ENCODE peak calls at places on chromosomes 3 and 15, in ten cellular contexts. One of them, this sample, is unnamed.

GRCh38 chr15:72534522-72534921 is 60.4 kb downstream of the ARIH1 start:
- DNase-seq in fibroblast of lung: no peak
- DNase-seq in esophagus squamous epithelium: no peak
- DNase-seq in transverse colon: no peak
- DNase-seq in NB4: no peak
- DNase-seq in ovary: no peak
- DNase-seq in heart left ventricle: no peak
- DNase-seq in dorsolateral prefrontal cortex: no peak
- DNase-seq in tibial artery: no peak
- DNase-seq in lower leg skin: no peak
- DNase-seq in this sample: no peak

GRCh38 chr15:88912500-88912921 is 668 bp downstream of the MFGE8 start:
- DNase-seq in esophagus squamous epithelium: no peak
- DNase-seq in lower leg skin: no peak
- DNase-seq in fibroblast of lung: peak
- DNase-seq in dorsolateral prefrontal cortex: no peak
- DNase-seq in ovary: peak
- DNase-seq in heart left ventricle: peak
- DNase-seq in NB4: no peak
- DNase-seq in transverse colon: no peak
- DNase-seq in tibial artery: peak
- DNase-seq in this sample: no peak

GRCh38 chr15:81111510-81112375 is 22.3 kb upstream of the CFAP161 start:
- DNase-seq in NB4: no peak
- DNase-seq in esophagus squamous epithelium: no peak
- DNase-seq in heart left ventricle: no peak
- DNase-seq in fibroblast of lung: no peak
- DNase-seq in dorsolateral prefrontal cortex: no peak
- DNase-seq in lower leg skin: no peak
- DNase-seq in ovary: no peak
- DNase-seq in transverse colon: no peak
- DNase-seq in tibial artery: no peak
- DNase-seq in this sample: no peak

GRCh38 chr3:169494982-169495381 is 168.5 kb downstream of the MECOM start:
- DNase-seq in heart left ventricle: no peak
- DNase-seq in esophagus squamous epithelium: no peak
- DNase-seq in transverse colon: no peak
- DNase-seq in tibial artery: no peak
- DNase-seq in lower leg skin: no peak
- DNase-seq in fibroblast of lung: no peak
- DNase-seq in NB4: no peak
- DNase-seq in dorsolateral prefrontal cortex: no peak
- DNase-seq in ovary: no peak
- DNase-seq in this sample: no peak

GRCh38 chr3:23239181-23240068 is 36.3 kb downstream of the UBE2E2 start:
- DNase-seq in NB4: peak
- DNase-seq in ovary: no peak
- DNase-seq in heart left ventricle: no peak
- DNase-seq in esophagus squamous epithelium: no peak
- DNase-seq in fibroblast of lung: no peak
- DNase-seq in transverse colon: no peak
- DNase-seq in tibial artery: no peak
- DNase-seq in dorsolateral prefrontal cortex: no peak
- DNase-seq in lower leg skin: no peak
- DNase-seq in this sample: no peak

GRCh38 chr3:73192036-73192738 is 130.7 kb downstream of the EBLN2 start:
- DNase-seq in NB4: no peak
- DNase-seq in tibial artery: no peak
- DNase-seq in esophagus squamous epithelium: no peak
- DNase-seq in lower leg skin: no peak
- DNase-seq in heart left ventricle: no peak
- DNase-seq in dorsolateral prefrontal cortex: no peak
- DNase-seq in ovary: no peak
- DNase-seq in fibroblast of lung: no peak
- DNase-seq in transverse colon: no peak
- DNase-seq in this sample: peak

GRCh38 chr3:53489401-53490130 is 4.8 kb upstream of the CACNA1D start:
- DNase-seq in dorsolateral prefrontal cortex: no peak
- DNase-seq in transverse colon: no peak
- DNase-seq in fibroblast of lung: no peak
- DNase-seq in lower leg skin: no peak
- DNase-seq in ovary: no peak
- DNase-seq in heart left ventricle: no peak
- DNase-seq in NB4: no peak
- DNase-seq in esophagus squamous epithelium: no peak
- DNase-seq in tibial artery: no peak
- DNase-seq in this sample: no peak

GRCh38 chr3:123533554-123534159 is 51.2 kb downstream of the HACD2 start:
- DNase-seq in tibial artery: no peak
- DNase-seq in esophagus squamous epithelium: no peak
- DNase-seq in fibroblast of lung: peak
- DNase-seq in dorsolateral prefrontal cortex: no peak
- DNase-seq in heart left ventricle: no peak
- DNase-seq in transverse colon: no peak
- DNase-seq in NB4: no peak
- DNase-seq in ovary: no peak
- DNase-seq in lower leg skin: no peak
- DNase-seq in this sample: no peak

GRCh38 chr3:94173667-94174434 is 111.0 kb downstream of the NSUN3 start:
- DNase-seq in tibial artery: no peak
- DNase-seq in heart left ventricle: no peak
- DNase-seq in lower leg skin: no peak
- DNase-seq in NB4: no peak
- DNase-seq in dorsolateral prefrontal cortex: no peak
- DNase-seq in transverse colon: no peak
- DNase-seq in esophagus squamous epithelium: no peak
- DNase-seq in ovary: no peak
- DNase-seq in fibroblast of lung: no peak
- DNase-seq in this sample: no peak

DNA sequence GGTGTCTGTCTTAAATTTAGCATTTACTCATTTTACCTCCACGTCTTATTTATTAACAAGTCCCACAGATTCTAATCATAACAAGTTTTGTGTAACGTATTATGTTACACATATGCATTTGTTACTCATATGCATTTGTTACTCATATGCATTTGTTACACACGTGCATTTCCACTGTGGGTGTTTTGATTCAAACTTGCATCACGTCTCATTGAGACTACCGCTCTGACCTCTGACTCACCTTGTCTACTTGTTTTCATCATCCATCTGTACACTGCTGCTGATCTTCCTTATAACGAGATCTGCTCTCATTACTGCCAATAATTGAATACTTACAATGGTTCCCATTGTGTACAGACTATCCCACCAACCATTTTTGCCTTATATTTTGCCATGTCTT is 1141.4 kb downstream of the TBL1XR1 start:
- DNase-seq in NB4: no peak
- DNase-seq in transverse colon: no peak
- DNase-seq in heart left ventricle: no peak
- DNase-seq in dorsolateral prefrontal cortex: no peak
- DNase-seq in tibial artery: no peak
- DNase-seq in ovary: no peak
- DNase-seq in lower leg skin: no peak
- DNase-seq in fibroblast of lung: no peak
- DNase-seq in esophagus squamous epithelium: no peak
- DNase-seq in this sample: no peak
- TF ChIP-seq CTCF in NB4: no peak
- TF ChIP-seq CTCF in transverse colon: no peak
- TF ChIP-seq CTCF in heart left ventricle: no peak
- TF ChIP-seq CTCF in dorsolateral prefrontal cortex: no peak
- TF ChIP-seq CTCF in tibial artery: no peak
- TF ChIP-seq CTCF in ovary: no peak
- TF ChIP-seq CTCF in lower leg skin: no peak
- TF ChIP-seq CTCF in fibroblast of lung: no peak
- TF ChIP-seq CTCF in esophagus squamous epithelium: no peak
- TF ChIP-seq CTCF in this sample: no peak

GRCh38 chr3:13045904-13046568 is 27.2 kb downstream of the IQSEC1 start:
- DNase-seq in tibial artery: no peak
- DNase-seq in heart left ventricle: no peak
- DNase-seq in dorsolateral prefrontal cortex: peak
- DNase-seq in fibroblast of lung: no peak
- DNase-seq in lower leg skin: no peak
- DNase-seq in NB4: peak
- DNase-seq in ovary: no peak
- DNase-seq in esophagus squamous epithelium: no peak
- DNase-seq in transverse colon: peak
- DNase-seq in this sample: no peak

GRCh38 chr3:13046569-13047279 is 26.5 kb downstream of the IQSEC1 start:
- DNase-seq in dorsolateral prefrontal cortex: no peak
- DNase-seq in heart left ventricle: no peak
- DNase-seq in ovary: no peak
- DNase-seq in lower leg skin: no peak
- DNase-seq in fibroblast of lung: no peak
- DNase-seq in transverse colon: no peak
- DNase-seq in NB4: no peak
- DNase-seq in esophagus squamous epithelium: no peak
- DNase-seq in tibial artery: no peak
- DNase-seq in this sample: no peak

GRCh38 chr3:13045245-13045903 is 27.9 kb downstream of the IQSEC1 start:
- DNase-seq in NB4: no peak
- DNase-seq in esophagus squamous epithelium: no peak
- DNase-seq in fibroblast of lung: no peak
- DNase-seq in dorsolateral prefrontal cortex: no peak
- DNase-seq in lower leg skin: no peak
- DNase-seq in heart left ventricle: no peak
- DNase-seq in tibial artery: no peak
- DNase-seq in ovary: no peak
- DNase-seq in transverse colon: no peak
- DNase-seq in this sample: no peak

GRCh38 chr3:13049400-13049799 is 23.8 kb downstream of the IQSEC1 start:
- DNase-seq in tibial artery: no peak
- DNase-seq in heart left ventricle: no peak
- DNase-seq in ovary: no peak
- DNase-seq in transverse colon: no peak
- DNase-seq in NB4: no peak
- DNase-seq in fibroblast of lung: no peak
- DNase-seq in esophagus squamous epithelium: no peak
- DNase-seq in lower leg skin: no peak
- DNase-seq in dorsolateral prefrontal cortex: no peak
- DNase-seq in this sample: no peak

GRCh38 chr3:13047296-13048165 is 25.7 kb downstream of the IQSEC1 start:
- DNase-seq in fibroblast of lung: no peak
- DNase-seq in esophagus squamous epithelium: no peak
- DNase-seq in NB4: peak
- DNase-seq in heart left ventricle: no peak
- DNase-seq in transverse colon: no peak
- DNase-seq in ovary: no peak
- DNase-seq in tibial artery: no peak
- DNase-seq in lower leg skin: no peak
- DNase-seq in dorsolateral prefrontal cortex: no peak
- DNase-seq in this sample: no peak
- TF ChIP-seq CTCF in fibroblast of lung: peak
- TF ChIP-seq CTCF in esophagus squamous epithelium: no peak
- TF ChIP-seq CTCF in NB4: peak
- TF ChIP-seq CTCF in heart left ventricle: peak
- TF ChIP-seq CTCF in transverse colon: no peak
- TF ChIP-seq CTCF in ovary: no peak
- TF ChIP-seq CTCF in tibial artery: no peak
- TF ChIP-seq CTCF in lower leg skin: no peak
- TF ChIP-seq CTCF in dorsolateral prefrontal cortex: no peak
- TF ChIP-seq CTCF in this sample: peak

DNA sequence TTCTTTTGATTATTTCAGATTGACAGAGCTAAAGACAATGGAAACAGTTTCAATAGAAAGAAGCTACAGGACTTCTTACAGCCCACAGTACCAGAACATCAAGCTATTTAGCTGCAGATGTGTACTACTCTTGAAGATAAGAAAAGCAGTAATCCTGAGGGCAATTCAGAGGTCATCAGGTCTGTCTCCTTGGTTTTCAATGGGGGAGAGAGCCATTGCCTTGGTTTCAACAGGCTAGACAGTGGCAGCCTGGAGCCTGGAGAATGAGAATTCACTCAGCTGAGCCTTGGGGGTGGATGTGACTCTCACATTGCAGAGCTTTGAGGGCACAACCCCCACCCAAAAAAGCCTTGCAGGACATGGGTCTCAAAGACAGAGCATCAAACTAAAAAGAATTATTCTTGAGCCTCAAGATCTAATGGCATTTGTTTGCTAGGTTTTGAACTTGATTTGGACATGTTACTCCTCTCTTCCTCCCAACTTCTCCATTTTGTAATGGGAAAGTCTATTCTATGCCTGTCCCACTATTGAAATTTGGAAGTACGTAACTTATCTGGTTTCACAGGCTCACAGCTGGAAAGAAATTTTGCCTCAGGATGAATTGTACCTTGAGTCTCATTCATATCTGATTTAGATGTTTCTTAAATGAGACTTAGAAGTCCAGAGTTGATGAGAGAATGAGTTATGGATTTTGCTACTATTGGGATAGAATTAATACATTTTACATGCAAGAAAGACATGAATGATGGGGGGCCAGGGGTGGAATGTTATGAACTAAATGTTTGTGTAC is 36.9 kb downstream of the PLSCR1 start:
- DNase-seq in esophagus squamous epithelium: no peak
- DNase-seq in dorsolateral prefrontal cortex: no peak
- DNase-seq in heart left ventricle: no peak
- DNase-seq in NB4: no peak
- DNase-seq in fibroblast of lung: no peak
- DNase-seq in ovary: no peak
- DNase-seq in lower leg skin: no peak
- DNase-seq in tibial artery: no peak
- DNase-seq in transverse colon: no peak
- DNase-seq in this sample: no peak
- TF ChIP-seq CTCF in esophagus squamous epithelium: no peak
- TF ChIP-seq CTCF in dorsolateral prefrontal cortex: no peak
- TF ChIP-seq CTCF in heart left ventricle: no peak
- TF ChIP-seq CTCF in NB4: no peak
- TF ChIP-seq CTCF in fibroblast of lung: no peak
- TF ChIP-seq CTCF in ovary: no peak
- TF ChIP-seq CTCF in lower leg skin: no peak
- TF ChIP-seq CTCF in tibial artery: no peak
- TF ChIP-seq CTCF in transverse colon: no peak
- TF ChIP-seq CTCF in this sample: no peak

DNA sequence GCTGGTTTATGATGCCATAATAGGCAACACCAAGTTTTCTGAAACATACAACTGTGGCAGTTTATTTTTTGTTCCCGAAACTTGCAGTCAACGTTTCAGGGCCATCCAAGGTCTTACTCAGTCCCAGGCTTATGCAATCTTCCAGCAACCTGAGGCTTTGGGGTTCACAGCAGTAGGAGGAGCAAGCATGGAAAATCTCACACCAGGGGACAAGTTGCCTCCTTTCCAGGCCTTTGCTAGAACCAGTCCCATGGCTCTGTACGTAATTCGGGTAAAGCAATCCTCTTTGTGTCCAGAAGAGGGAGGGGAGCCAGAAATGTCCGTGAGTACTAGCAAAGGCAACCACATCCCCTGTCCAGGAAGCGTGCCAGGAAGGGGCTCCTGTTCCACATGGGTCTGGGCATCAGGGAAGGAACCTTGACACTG is 4.7 kb upstream of the FAM240A start:
- DNase-seq in NB4: peak
- DNase-seq in tibial artery: no peak
- DNase-seq in lower leg skin: no peak
- DNase-seq in ovary: no peak
- DNase-seq in dorsolateral prefrontal cortex: no peak
- DNase-seq in heart left ventricle: no peak
- DNase-seq in esophagus squamous epithelium: no peak
- DNase-seq in fibroblast of lung: peak
- DNase-seq in transverse colon: no peak
- DNase-seq in this sample: no peak
- TF ChIP-seq CTCF in NB4: no peak
- TF ChIP-seq CTCF in tibial artery: no peak
- TF ChIP-seq CTCF in lower leg skin: no peak
- TF ChIP-seq CTCF in ovary: no peak
- TF ChIP-seq CTCF in dorsolateral prefrontal cortex: no peak
- TF ChIP-seq CTCF in heart left ventricle: no peak
- TF ChIP-seq CTCF in esophagus squamous epithelium: no peak
- TF ChIP-seq CTCF in fibroblast of lung: no peak
- TF ChIP-seq CTCF in transverse colon: no peak
- TF ChIP-seq CTCF in this sample: no peak

GRCh38 chr3:155978324-155978723 is 107.9 kb downstream of the GMPS start:
- DNase-seq in tibial artery: no peak
- DNase-seq in transverse colon: no peak
- DNase-seq in fibroblast of lung: no peak
- DNase-seq in dorsolateral prefrontal cortex: no peak
- DNase-seq in NB4: no peak
- DNase-seq in lower leg skin: no peak
- DNase-seq in heart left ventricle: no peak
- DNase-seq in esophagus squamous epithelium: no peak
- DNase-seq in ovary: no peak
- DNase-seq in this sample: no peak
- TF ChIP-seq CTCF in tibial artery: no peak
- TF ChIP-seq CTCF in transverse colon: no peak
- TF ChIP-seq CTCF in fibroblast of lung: peak
- TF ChIP-seq CTCF in dorsolateral prefrontal cortex: no peak
- TF ChIP-seq CTCF in NB4: peak
- TF ChIP-seq CTCF in lower leg skin: no peak
- TF ChIP-seq CTCF in heart left ventricle: peak
- TF ChIP-seq CTCF in esophagus squamous epithelium: no peak
- TF ChIP-seq CTCF in ovary: no peak
- TF ChIP-seq CTCF in this sample: no peak

This sample was measured in Calu3.